ENCODE peak calls at places on chromosome 4, in eight cellular contexts. N is foreskin fibroblast, L is lower leg skin, A is lower lobe of right lung, S is omental fat pad, Q is OCI-LY7, U is dorsolateral prefrontal cortex, F is left ventricle myocardium inferior. W is an unnamed sample.

GRCh38 chr4:8543623-8544022 is 36.6 kb upstream of the GPR78 start:
- DNase-seq in A (no peak), L (no peak), N (no peak), U (no peak), F (no peak), S (no peak), Q (no peak), W (no peak)

GRCh38 chr4:3582091-3582475 is 49.9 kb upstream of the LRPAP1 start:
- DNase-seq in F (no peak), S (no peak), Q (no peak), N (no peak), A (no peak), L (no peak), U (no peak), W (no peak)

GRCh38 chr4:142567199-142567598 is 278.9 kb downstream of the INPP4B start:
- DNase-seq in L (no peak), A (no peak), U (no peak), S (no peak), N (no peak), F (no peak), Q (no peak), W (no peak)

GRCh38 chr4:76188557-76188956 is 25.1 kb downstream of the SCARB2 start:
- DNase-seq in S (no peak), Q (no peak), F (no peak), L (no peak), A (no peak), N (no peak), U (no peak), W (no peak)

GRCh38 chr4:124686279-124686678 is 26.3 kb downstream of the ANKRD50 start:
- DNase-seq in S (no peak), L (no peak), F (no peak), Q (no peak), U (no peak), A (no peak), N (no peak), W (no peak)

GRCh38 chr4:37908488-37909343 is 17.8 kb downstream of the TBC1D1 start:
- DNase-seq in A (peak), F (no peak), N (no peak), U (no peak), S (no peak), L (no peak), Q (no peak), W (no peak)

GRCh38 chr4:188332265-188332664 is 193.0 kb downstream of the TRIML1 start:
- DNase-seq in F (no peak), U (no peak), Q (no peak), A (no peak), L (no peak), S (no peak), N (no peak), W (no peak)

GRCh38 chr4:152937535-152938236 is 1.6 kb downstream of the FHDC1 start:
- DNase-seq in Q (no peak), F (peak), U (no peak), A (peak), S (no peak), N (no peak), L (no peak), W (no peak)

GRCh38 chr4:54226399-54227260 is 2.5 kb upstream of the PDGFRA start:
- DNase-seq in U (no peak), L (peak), A (peak), Q (no peak), N (peak), S (no peak), F (peak), W (no peak)

GRCh38 chr4:79650794-79651431 is 242.9 kb upstream of the GK2 start:
- DNase-seq in N (peak), F (no peak), L (no peak), Q (no peak), S (no peak), U (no peak), A (no peak), W (no peak)

GRCh38 chr4:24824720-24825119 is 29.3 kb downstream of the SOD3 start:
- DNase-seq in S (no peak), Q (no peak), F (no peak), L (no peak), A (no peak), U (no peak), N (no peak), W (no peak)

GRCh38 chr4:6095023-6095817 is 77.0 kb upstream of the C4orf50 start:
- DNase-seq in F (no peak), A (no peak), S (no peak), U (no peak), L (no peak), N (no peak), Q (no peak), W (no peak)

GRCh38 chr4:84159767-84160166 is 339.3 kb downstream of the NKX6-1 start:
- DNase-seq in Q (no peak), L (no peak), A (no peak), S (no peak), U (no peak), F (no peak), N (no peak), W (no peak)

GRCh38 chr4:177117256-177117655 is 192.4 kb upstream of the NEIL3 start:
- DNase-seq in U (no peak), S (no peak), F (no peak), Q (no peak), L (no peak), A (no peak), N (no peak), W (no peak)

GRCh38 chr4:38967260-38968095 is 64.7 kb downstream of the TMEM156 start:
- DNase-seq in U (no peak), S (no peak), A (no peak), Q (no peak), L (no peak), F (no peak), N (peak), W (no peak)

GRCh38 chr4:80619070-80619674 is 283.6 kb downstream of the CFAP299 start:
- DNase-seq in L (no peak), F (no peak), A (no peak), U (no peak), N (no peak), Q (peak), S (no peak), W (no peak)

GRCh38 chr4:128924951-128925350 is 115.5 kb downstream of the JADE1 start:
- DNase-seq in N (peak), F (no peak), L (no peak), U (no peak), A (no peak), Q (no peak), S (no peak), W (no peak)

GRCh38 chr4:26459756-26460530 is 30.3 kb downstream of the CCKAR start:
- DNase-seq in U (no peak), S (no peak), N (peak), A (no peak), F (no peak), Q (no peak), L (no peak), W (no peak)

GRCh38 chr4:8185930-8186329 is 13.2 kb upstream of the SH3TC1 start:
- DNase-seq in Q (no peak), L (no peak), F (no peak), S (no peak), A (no peak), U (no peak), N (no peak), W (no peak)

GRCh38 chr4:99403380-99404194 is 31.6 kb downstream of the ADH7 start:
- DNase-seq in Q (no peak), S (no peak), U (no peak), N (no peak), A (no peak), L (no peak), F (no peak), W (no peak)

GRCh38 chr4:7068279-7068842 is 497 bp upstream of the GRPEL1 start:
- DNase-seq in A (no peak), U (no peak), L (no peak), N (no peak), S (no peak), Q (no peak), F (no peak), W (no peak)

GRCh38 chr4:176077561-176077960 is 11.9 kb downstream of the WDR17 start:
- DNase-seq in L (no peak), S (no peak), F (no peak), U (no peak), N (no peak), Q (no peak), A (no peak), W (no peak)

GRCh38 chr4:158410272-158410671 is 111.4 kb upstream of the RXFP1 start:
- DNase-seq in A (no peak), Q (no peak), L (no peak), S (no peak), U (no peak), F (no peak), N (peak), W (no peak)

GRCh38 chr4:88341227-88342192 is 37.1 kb upstream of the HERC6 start:
- DNase-seq in A (no peak), S (no peak), U (no peak), L (no peak), N (peak), F (no peak), Q (no peak), W (no peak)

GRCh38 chr4:185394568-185395254 is 1.0 kb downstream of the LRP2BP start:
- DNase-seq in L (no peak), N (peak), Q (peak), S (no peak), A (no peak), F (no peak), U (no peak), W (no peak)

GRCh38 chr4:174069848-174070330 is 213.6 kb downstream of the FBXO8 start:
- DNase-seq in U (no peak), S (no peak), L (no peak), A (no peak), Q (no peak), N (no peak), F (no peak), W (no peak)

GRCh38 chr4:105509291-105509690 is 35.4 kb upstream of the PPA2 start:
- DNase-seq in A (no peak), U (no peak), N (no peak), S (no peak), L (no peak), Q (no peak), F (no peak), W (no peak)

DNA sequence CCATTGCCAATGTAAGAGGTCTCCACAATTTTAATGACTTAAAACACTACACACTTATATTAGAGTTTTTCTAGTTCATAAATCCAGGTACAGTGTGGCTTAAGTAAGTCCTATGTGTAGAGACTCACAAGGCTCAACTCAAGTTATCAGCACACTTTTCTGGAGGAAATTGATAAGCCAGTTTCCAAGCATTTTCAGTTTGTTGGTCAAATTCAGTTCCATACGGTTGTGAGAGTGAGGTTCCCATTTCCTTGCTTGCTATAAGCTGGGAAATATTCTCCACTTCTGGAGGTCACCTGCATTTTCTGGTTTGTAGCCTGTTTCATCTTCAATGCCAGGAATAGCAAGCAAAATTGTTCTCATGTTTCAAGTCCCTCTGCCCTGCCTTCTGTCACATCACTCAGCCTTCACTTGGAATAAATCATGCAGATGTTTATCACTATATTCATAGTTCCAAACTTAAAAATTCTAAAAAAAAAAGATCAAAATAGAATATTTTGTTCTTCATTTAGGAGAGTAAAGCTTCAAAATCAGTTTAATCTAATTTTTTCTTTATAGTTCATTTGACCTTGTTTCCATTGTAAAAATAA is 1137.5 kb upstream of the INTU start:
- DNase-seq in Q (no peak), A (no peak), U (no peak), S (no peak), N (no peak), L (no peak), F (no peak), W (no peak)
- TF ChIP-seq CTCF in Q (no peak), A (no peak), U (no peak), S (no peak), N (no peak), L (no peak), F (no peak), W (no peak)

GRCh38 chr4:42750091-42750490 is 93.2 kb upstream of the ATP8A1 start:
- DNase-seq in S (no peak), U (no peak), N (no peak), L (no peak), F (no peak), Q (peak), A (no peak), W (no peak)
- TF ChIP-seq CTCF in S (no peak), U (peak), N (no peak), L (no peak), F (peak), Q (peak), A (peak), W (no peak)

DNA sequence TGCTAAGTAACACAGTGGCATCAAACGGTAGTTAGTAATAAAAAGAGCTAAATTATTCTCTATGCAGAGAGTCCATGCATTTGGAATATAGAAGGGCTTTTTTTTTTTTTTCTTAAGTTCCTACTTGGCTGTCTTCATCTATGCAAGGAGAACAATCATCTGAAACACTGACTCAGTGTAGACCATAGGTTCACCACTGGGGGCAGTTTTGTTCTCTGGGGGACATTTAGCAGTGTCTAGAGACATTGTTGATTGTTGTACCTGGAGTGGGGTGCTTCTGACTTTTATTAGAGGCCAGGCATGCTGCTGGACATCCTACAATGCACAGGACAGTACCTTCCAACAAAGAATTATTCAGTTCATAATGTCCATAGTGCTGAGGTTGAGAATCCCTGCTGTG is 41.2 kb downstream of the TMA16 start:
- DNase-seq in S (no peak), L (no peak), Q (no peak), A (no peak), N (no peak), U (no peak), F (no peak), W (no peak)
- TF ChIP-seq CTCF in S (no peak), L (no peak), Q (peak), A (no peak), N (peak), U (no peak), F (no peak), W (peak)

GRCh38 chr4:102055805-102056204 is 265.3 kb downstream of the BANK1 start:
- DNase-seq in A (no peak), F (no peak), S (no peak), U (no peak), N (no peak), Q (no peak), L (no peak), W (no peak)
- TF ChIP-seq CTCF in A (no peak), F (no peak), S (no peak), U (no peak), N (no peak), Q (peak), L (no peak), W (peak)

DNA sequence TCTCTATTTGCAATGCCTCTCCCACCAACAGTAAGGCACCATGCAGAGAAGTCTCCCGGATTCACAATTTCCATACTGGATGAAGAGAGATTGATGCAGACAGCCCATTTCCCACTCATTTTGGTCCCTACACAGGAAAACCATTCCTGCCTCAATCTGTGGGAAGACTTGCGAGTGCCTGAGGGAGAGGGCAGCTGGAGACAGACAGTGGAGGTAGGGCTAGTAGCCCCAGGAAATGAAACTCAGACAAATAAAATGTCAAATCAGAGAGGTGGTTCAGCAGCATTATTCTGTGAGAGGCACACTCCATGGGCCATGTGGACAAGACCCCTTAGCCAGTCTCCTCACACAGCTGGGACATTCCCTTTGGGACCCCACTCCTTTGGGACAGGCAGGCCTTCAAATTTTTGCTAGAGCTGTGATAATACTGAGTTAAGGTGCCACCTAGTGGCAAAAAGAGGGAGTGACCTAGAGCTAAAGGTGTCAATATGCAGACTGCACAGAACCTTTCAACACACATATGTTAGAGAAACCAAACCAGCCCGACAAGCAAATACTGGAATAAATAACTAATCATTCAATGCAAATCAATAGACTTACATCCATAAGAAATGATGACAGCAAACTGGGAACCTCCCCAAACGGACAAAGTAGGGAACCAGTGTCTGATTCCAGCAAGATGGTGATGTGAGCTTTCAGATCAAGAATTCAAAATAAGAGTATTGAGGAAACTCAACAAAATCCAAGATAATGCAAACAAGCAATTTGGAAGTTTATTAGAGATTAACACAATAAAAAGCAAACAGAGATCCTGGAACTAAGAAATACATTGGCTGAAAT is 1865.3 kb upstream of the AGA start:
- DNase-seq in N (peak), A (no peak), F (no peak), L (no peak), S (no peak), U (no peak), Q (peak), W (peak)
- TF ChIP-seq CTCF in N (peak), A (peak), F (no peak), L (no peak), S (no peak), U (no peak), Q (peak), W (peak)

DNA sequence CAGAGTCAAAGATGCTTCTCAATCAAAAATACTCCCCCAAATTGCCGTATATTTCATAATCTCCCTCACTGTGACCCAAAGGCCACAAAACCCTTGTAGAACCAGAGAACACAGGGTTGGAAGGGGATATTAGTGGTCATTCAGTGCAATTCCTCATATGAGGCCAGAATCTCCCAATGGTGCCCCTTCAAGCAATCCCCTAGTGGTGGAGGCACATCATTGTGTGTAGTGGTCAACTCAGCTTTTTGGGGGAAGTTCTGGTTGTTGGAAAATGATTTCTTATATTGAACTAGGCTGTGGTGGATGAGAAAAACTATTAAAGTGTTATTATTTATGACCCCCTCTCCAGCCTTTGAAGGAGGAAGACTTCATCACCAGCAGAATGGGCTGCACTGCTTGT is 17.6 kb upstream of the BOD1L1 start:
- DNase-seq in S (no peak), N (no peak), F (no peak), U (no peak), A (no peak), Q (no peak), L (no peak), W (no peak)
- TF ChIP-seq CTCF in S (no peak), N (no peak), F (no peak), U (no peak), A (no peak), Q (peak), L (no peak), W (no peak)

DNA sequence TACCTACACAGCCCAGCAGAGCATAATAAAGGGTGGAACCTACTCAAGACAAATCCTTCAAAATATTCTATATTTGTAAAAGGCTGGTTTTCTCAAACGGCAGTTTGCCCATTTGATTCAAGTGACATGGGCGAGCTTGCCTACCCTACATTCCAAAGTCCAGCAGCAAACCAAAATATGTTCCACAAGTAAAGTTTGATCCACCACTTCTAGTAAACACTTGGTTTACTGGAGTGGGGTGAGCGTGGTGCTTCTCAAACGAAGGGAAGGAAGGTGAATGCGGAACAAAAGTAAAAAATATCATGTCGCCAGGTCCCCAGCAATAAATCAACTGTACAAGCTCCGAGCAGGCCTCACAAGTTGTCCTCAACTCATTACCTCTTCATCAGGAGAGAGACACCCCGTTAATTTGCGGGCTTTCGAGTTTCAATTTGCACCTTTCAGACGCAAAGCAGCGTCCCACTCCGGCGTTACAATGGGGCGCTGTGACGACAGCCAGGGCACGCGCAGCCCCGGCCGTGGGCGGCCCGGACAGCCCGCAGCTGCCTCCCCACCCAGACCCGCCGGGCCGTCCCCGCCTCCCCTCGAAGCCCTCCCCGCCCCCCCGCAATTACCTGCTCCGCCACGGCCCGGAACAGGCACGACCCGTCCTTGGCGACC is 1.1 kb downstream of the OTUD4 start:
- DNase-seq in L (peak), Q (peak), F (peak), U (peak), N (peak), S (no peak), A (peak), W (peak)
- TF ChIP-seq CTCF in L (no peak), Q (no peak), F (no peak), U (no peak), N (no peak), S (no peak), A (no peak), W (no peak)

GRCh38 chr4:155999743-156000142 is 46.1 kb upstream of the CTSO start:
- DNase-seq in F (no peak), N (no peak), A (no peak), S (no peak), L (no peak), U (no peak), Q (no peak), W (no peak)
- TF ChIP-seq CTCF in F (peak), N (no peak), A (no peak), S (no peak), L (no peak), U (no peak), Q (peak), W (peak)

W was measured in progenitor cell of endocrine pancreas.